ENCODE peak calls at places on chromosomes 13 and 19, in nine cellular contexts. Q, U, Z, S, V, D, B, I and T are unnamed samples.

GRCh38 chr19:11361037-11361770 is 6.0 kb downstream of the PLPPR2 start:
- DNase-seq in Q (peak), U (no peak), Z (peak), S (no peak), V (peak), D (no peak), B (peak), I (no peak), T (peak)

GRCh38 chr13:100040196-100040595 is 48.7 kb upstream of the PCCA start:
- DNase-seq in Q (no peak), U (no peak), Z (no peak), S (no peak), V (no peak), D (no peak), B (no peak), I (no peak), T (no peak)

GRCh38 chr19:18046066-18046718 is 38.2 kb downstream of the ARRDC2 start:
- DNase-seq in Q (no peak), U (peak), Z (no peak), S (no peak), V (peak), D (no peak), B (no peak), I (peak), T (no peak)

GRCh38 chr13:51523082-51523518 is 61.2 kb upstream of the WDFY2 start:
- DNase-seq in Q (no peak), U (no peak), Z (no peak), S (no peak), V (peak), D (peak), B (no peak), I (peak), T (peak)

GRCh38 chr19:17163652-17164051 is 51.5 kb upstream of the USE1 start:
- DNase-seq in Q (no peak), U (no peak), Z (no peak), S (no peak), V (no peak), D (no peak), B (no peak), I (no peak), T (no peak)

GRCh38 chr19:18637644-18638630 is 1.1 kb downstream of the KLHL26 start:
- DNase-seq in Q (no peak), U (peak), Z (peak), S (no peak), V (no peak), D (no peak), B (peak), I (no peak), T (no peak)

GRCh38 chr13:42561752-42562467 is 12.0 kb upstream of the TNFSF11 start:
- DNase-seq in Q (no peak), U (no peak), Z (no peak), S (no peak), V (no peak), D (no peak), B (no peak), I (no peak), T (no peak)

GRCh38 chr19:40599331-40600085 is 1.7 kb upstream of the LTBP4 start:
- DNase-seq in Q (no peak), U (no peak), Z (no peak), S (no peak), V (no peak), D (no peak), B (no peak), I (no peak), T (no peak)

GRCh38 chr13:49112782-49113525 is 107.2 kb upstream of the MLNR start:
- DNase-seq in Q (no peak), U (no peak), Z (no peak), S (no peak), V (no peak), D (no peak), B (no peak), I (peak), T (no peak)

GRCh38 chr13:110634558-110634957 is 19.2 kb downstream of the NAXD start:
- DNase-seq in Q (no peak), U (no peak), Z (no peak), S (no peak), V (no peak), D (no peak), B (no peak), I (peak), T (no peak)

GRCh38 chr13:36395280-36395679 is 37.0 kb upstream of the CCNA1 start:
- DNase-seq in Q (no peak), U (no peak), Z (no peak), S (no peak), V (no peak), D (no peak), B (no peak), I (peak), T (no peak)

GRCh38 chr13:46893820-46894533 is 2.9 kb downstream of the HTR2A start:
- DNase-seq in Q (peak), U (peak), Z (peak), S (peak), V (peak), D (peak), B (peak), I (peak), T (peak)

GRCh38 chr19:2427323-2428026 is at the start of gene TIMM13:
- DNase-seq in Q (peak), U (peak), Z (peak), S (peak), V (peak), D (peak), B (peak), I (peak), T (peak)

GRCh38 chr19:13493516-13494310 is 12.6 kb downstream of the CACNA1A start:
- DNase-seq in Q (no peak), U (no peak), Z (no peak), S (no peak), V (no peak), D (no peak), B (no peak), I (peak), T (no peak)

GRCh38 chr19:3513198-3514140 is 7.4 kb downstream of the FZR1 start:
- DNase-seq in Q (no peak), U (no peak), Z (peak), S (no peak), V (peak), D (no peak), B (no peak), I (no peak), T (no peak)

GRCh38 chr19:46101293-46101692 is 23.2 kb downstream of the IGFL3 start:
- DNase-seq in Q (no peak), U (no peak), Z (no peak), S (no peak), V (no peak), D (no peak), B (no peak), I (no peak), T (no peak)

GRCh38 chr19:35120492-35120891 is 4.9 kb downstream of the FXYD3 start:
- DNase-seq in Q (no peak), U (peak), Z (peak), S (no peak), V (no peak), D (no peak), B (no peak), I (peak), T (no peak)

GRCh38 chr19:34319230-34319585 is 45.8 kb upstream of the GPI start:
- DNase-seq in Q (no peak), U (no peak), Z (no peak), S (no peak), V (no peak), D (no peak), B (no peak), I (no peak), T (no peak)

GRCh38 chr13:106161186-106161585 is 374.3 kb downstream of the EFNB2 start:
- DNase-seq in Q (no peak), U (no peak), Z (no peak), S (no peak), V (no peak), D (no peak), B (no peak), I (peak), T (no peak)

GRCh38 chr13:36858285-36858684 is 39.3 kb downstream of the RFXAP start:
- DNase-seq in Q (peak), U (no peak), Z (no peak), S (peak), V (no peak), D (no peak), B (no peak), I (peak), T (peak)

GRCh38 chr19:48833049-48833448 is 3.2 kb downstream of the HSD17B14 start:
- DNase-seq in Q (no peak), U (no peak), Z (no peak), S (no peak), V (no peak), D (no peak), B (no peak), I (no peak), T (no peak)

GRCh38 chr19:35344511-35345031 is 3.1 kb upstream of the FFAR1 start:
- DNase-seq in Q (no peak), U (no peak), Z (no peak), S (no peak), V (no peak), D (no peak), B (no peak), I (no peak), T (no peak)

GRCh38 chr13:109667754-109668360 is 118.5 kb downstream of the IRS2 start:
- DNase-seq in Q (no peak), U (no peak), Z (no peak), S (no peak), V (no peak), D (no peak), B (no peak), I (no peak), T (peak)

GRCh38 chr13:100789968-100790367 is 115.4 kb upstream of the TMTC4 start:
- DNase-seq in Q (no peak), U (no peak), Z (no peak), S (no peak), V (no peak), D (no peak), B (no peak), I (peak), T (no peak)

GRCh38 chr13:74243637-74244526 is 109.7 kb upstream of the KLF12 start:
- DNase-seq in Q (no peak), U (no peak), Z (no peak), S (no peak), V (no peak), D (no peak), B (no peak), I (peak), T (no peak)

GRCh38 chr13:59776924-59777690 is 386.6 kb downstream of the DIAPH3 start:
- DNase-seq in Q (no peak), U (no peak), Z (no peak), S (no peak), V (no peak), D (no peak), B (no peak), I (peak), T (no peak)

GRCh38 chr13:101116381-101116780 is 299.9 kb downstream of the NALCN start:
- DNase-seq in Q (no peak), U (no peak), Z (no peak), S (no peak), V (no peak), D (no peak), B (no peak), I (no peak), T (no peak)

GRCh38 chr13:44422755-44423643 is 49.4 kb downstream of the SERP2 start:
- DNase-seq in Q (no peak), U (no peak), Z (no peak), S (no peak), V (no peak), D (no peak), B (no peak), I (no peak), T (no peak)